ENCODE peak calls at places on chromosomes 4 and X, in six cellular contexts. X is heart right ventricle, I is fibroblast of lung, K is cardiac muscle cell, L is ovary, A is left ventricle myocardium inferior. H is an unnamed sample. For H3K4me1, the result is how much of the 10 kb centered on the place peaks cover.

GRCh38 chr4:16715482-16715881 is 183.0 kb downstream of the LDB2 start:
- DNase-seq in X (no peak), I (peak), K (no peak), L (no peak), A (no peak), H (no peak)

GRCh38 chrX:134603806-134604700 is 54.2 kb downstream of the PLAC1 start:
- DNase-seq in X (no peak), I (peak), K (no peak), L (peak), A (no peak), H (no peak)

GRCh38 chr4:10697071-10697470 is 12.5 kb upstream of the CLNK start:
- DNase-seq in X (no peak), I (no peak), K (no peak), L (no peak), A (no peak), H (no peak)

GRCh38 chrX:115902995-115903394 is 267.5 kb upstream of the AGTR2 start:
- DNase-seq in X (no peak), I (no peak), K (no peak), L (no peak), A (no peak), H (no peak)

GRCh38 chr4:119785963-119786362 is 157.4 kb upstream of the PDE5A start:
- DNase-seq in X (no peak), I (peak), K (no peak), L (no peak), A (no peak), H (peak)

GRCh38 chr4:107027379-107027778 is 8.7 kb downstream of the DKK2 start:
- DNase-seq in X (no peak), I (no peak), K (no peak), L (no peak), A (no peak), H (no peak)

GRCh38 chr4:137909910-137910309 is 332.2 kb downstream of the SLC7A11 start:
- DNase-seq in X (no peak), I (no peak), K (peak), L (no peak), A (no peak), H (peak)

GRCh38 chr4:70815370-70815769 is 24.3 kb downstream of the GRSF1 start:
- DNase-seq in X (no peak), I (no peak), K (no peak), L (no peak), A (no peak), H (no peak)

GRCh38 chrX:17814557-17814956 is 46.5 kb downstream of the RAI2 start:
- DNase-seq in X (no peak), I (peak), K (no peak), L (no peak), A (no peak), H (no peak)

GRCh38 chr4:51885371-51885770 is 42.4 kb downstream of the DCUN1D4 start:
- DNase-seq in X (no peak), I (peak), K (peak), L (no peak), A (no peak), H (no peak)

GRCh38 chr4:6945052-6945409 is 35.4 kb downstream of the TBC1D14 start:
- DNase-seq in X (no peak), I (no peak), K (no peak), L (no peak), A (no peak), H (no peak)

GRCh38 chr4:2797188-2797544 is 4.3 kb downstream of the SH3BP2 start:
- DNase-seq in X (no peak), I (no peak), K (no peak), L (peak), A (no peak), H (no peak)

GRCh38 chr4:55768291-55768690 is 51.3 kb upstream of the EXOC1L start:
- DNase-seq in X (no peak), I (peak), K (no peak), L (no peak), A (no peak), H (no peak)

GRCh38 chrX:2767631-2768455 is 16.0 kb downstream of the XG start:
- DNase-seq in X (peak), I (no peak), K (no peak), L (no peak), A (peak), H (peak)

GRCh38 chr4:140351778-140352177 is 21.7 kb upstream of the SCOC start:
- DNase-seq in X (no peak), I (no peak), K (no peak), L (no peak), A (no peak), H (peak)

GRCh38 chrX:57137481-57137880 is 284 bp upstream of the SPIN2A start:
- DNase-seq in X (no peak), I (peak), K (peak), L (no peak), A (no peak), H (no peak)

GRCh38 chrX:40095588-40096394 is 2.0 kb downstream of the BCOR start:
- DNase-seq in X (peak), I (no peak), K (no peak), L (peak), A (peak), H (peak)

GRCh38 chrX:41720125-41720780 is 3.7 kb upstream of the GPR82 start:
- DNase-seq in X (no peak), I (no peak), K (no peak), L (no peak), A (no peak), H (no peak)

GRCh38 chr4:40623707-40624106 is 6.0 kb downstream of the RBM47 start:
- DNase-seq in X (no peak), I (no peak), K (no peak), L (no peak), A (no peak), H (no peak)
- H3K4me3 ChIP-seq in X (no peak), I (no peak), K (no peak), L (no peak), A (no peak), H (no peak)

DNA sequence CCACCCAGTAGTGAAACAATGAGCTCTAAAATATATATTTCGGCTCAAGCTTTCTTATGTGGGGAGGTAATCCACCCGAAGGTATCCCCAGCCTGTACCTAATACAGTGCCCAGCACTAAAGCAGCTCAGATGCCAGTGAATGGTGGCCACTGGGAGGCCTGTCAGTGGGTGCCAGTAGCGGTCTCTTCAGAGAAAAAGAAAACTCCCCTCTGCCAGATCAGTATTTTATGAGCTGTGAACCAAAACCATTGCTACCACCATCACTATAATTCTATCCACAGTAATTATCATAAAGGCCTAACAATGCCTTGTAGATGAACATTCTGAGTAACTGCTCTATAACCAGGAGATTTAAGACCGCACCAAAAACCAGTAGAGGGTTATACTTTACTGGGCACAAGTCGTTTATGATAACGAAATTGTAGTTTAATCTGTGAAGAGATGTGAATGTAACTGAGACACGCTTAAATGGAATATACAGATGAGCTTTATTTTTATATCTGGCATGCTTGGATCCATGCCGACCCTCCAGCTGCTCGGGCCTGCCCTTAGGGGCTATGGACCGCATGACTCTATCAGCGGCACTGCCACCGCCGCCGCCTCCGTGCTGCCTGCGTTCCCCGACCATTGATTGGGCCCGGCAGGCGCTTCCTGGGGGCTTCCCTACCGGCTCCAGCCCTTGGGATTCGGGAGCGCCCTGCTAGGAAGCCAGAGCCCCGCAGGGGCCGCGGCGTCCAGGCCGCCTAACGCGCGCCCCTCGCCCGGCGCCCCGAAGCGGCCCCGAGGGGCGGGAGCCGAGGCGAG is 586 bp upstream of the NFKB1 start:
- DNase-seq in X (peak), I (peak), K (peak), L (peak), A (peak), H (peak)
- H3K27ac ChIP-seq in X (peak), I (peak), K (peak), L (peak), A (peak), H (peak)

DNA sequence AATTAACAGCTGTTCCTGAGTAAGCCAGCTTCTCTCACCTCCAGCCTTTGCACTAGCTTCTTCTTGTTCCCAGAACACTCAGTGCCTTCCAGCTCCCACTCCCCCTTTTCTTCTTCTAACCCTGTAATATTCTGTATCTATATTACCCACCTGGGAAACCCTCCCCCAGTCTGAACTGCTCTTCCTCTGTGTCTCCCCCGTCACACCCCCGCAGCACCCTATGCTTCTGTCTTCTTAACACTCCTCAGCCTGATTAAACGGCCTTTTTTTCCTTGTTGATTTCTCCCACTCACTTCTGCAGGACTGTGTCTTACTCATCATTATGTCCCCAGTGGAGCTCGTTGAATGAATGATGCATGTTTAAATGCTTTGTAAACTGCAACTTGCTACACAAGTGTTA is 9.0 kb upstream of the LONRF3 start:
- DNase-seq in X (no peak), I (no peak), K (no peak), L (no peak), A (no peak), H (no peak)
- H3K4me1 ChIP-seq in X (under half), I (under half), K (under half), L (under half), A (under half), H (under half)

GRCh38 chr4:61200195-61200990 is at the start of gene ADGRL3:
- DNase-seq in X (peak), I (peak), K (peak), L (no peak), A (peak), H (peak)
- H3K4me3 ChIP-seq in X (peak), I (peak), K (peak), L (peak), A (peak), H (peak)

GRCh38 chrX:118495958-118496762 is 545 bp downstream of the DOCK11 start:
- DNase-seq in X (peak), I (peak), K (no peak), L (peak), A (peak), H (peak)
- H3K27ac ChIP-seq in X (peak), I (peak), K (peak), L (peak), A (peak), H (peak)

DNA sequence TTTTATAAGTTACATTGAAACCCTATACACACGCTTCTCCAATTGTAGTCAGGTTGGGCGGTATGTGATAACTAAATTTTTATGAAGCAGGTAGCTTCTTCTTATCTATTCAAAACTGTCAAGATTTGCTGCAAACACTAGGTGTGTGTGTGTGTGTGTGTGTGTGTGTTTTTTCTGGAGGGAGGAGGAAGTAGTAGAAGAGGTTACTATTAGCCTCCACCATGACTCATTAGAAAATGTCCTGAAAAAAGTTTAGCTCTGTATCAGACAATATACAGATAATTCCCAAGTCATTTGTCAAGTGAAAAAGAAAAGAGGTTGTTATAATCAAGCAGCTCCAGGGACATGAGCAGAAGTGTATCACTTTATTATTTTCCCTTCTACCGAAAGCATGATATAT is 33.9 kb downstream of the PCDH7 start:
- DNase-seq in X (no peak), I (peak), K (no peak), L (no peak), A (no peak), H (no peak)
- H3K4me1 ChIP-seq in X (under half), I (under half), K (under half), L (under half), A (under half), H (under half)